ENCODE peak calls at places on chromosome 12, in nine cellular contexts. V is uterus, Y is BE2C, M is upper lobe of right lung, N is right lobe of liver, T is ovary, I is A673, D is PC-3, F is sigmoid colon. P is an unnamed sample.

GRCh38 chr12:109154485-109155438 is 38.4 kb downstream of the ACACB start:
- DNase-seq in Y (peak; percentile 84), N (peak; percentile 89), D (peak; percentile 94), T (peak; percentile 83), I (peak; percentile 74), M (peak; percentile 93), V (peak; percentile 88), F (peak; percentile 96), P (peak; percentile 90)

GRCh38 chr12:42961395-42961794 is 371.8 kb upstream of the PRICKLE1 start:
- DNase-seq in I (no peak), Y (no peak), T (no peak), D (peak; percentile 97), N (no peak), F (no peak), M (no peak), V (no peak), P (peak; percentile 91)

GRCh38 chr12:116427200-116427932 is 131.8 kb upstream of the MAP1LC3B2 start:
- DNase-seq in N (no peak), V (no peak), F (no peak), I (no peak), D (peak; percentile 24), M (no peak), Y (no peak), T (no peak), P (peak; percentile 82)

GRCh38 chr12:63098851-63099250 is 52.1 kb downstream of the AVPR1A start:
- DNase-seq in D (peak; percentile 45), Y (no peak), T (no peak), I (no peak), M (no peak), V (no peak), N (no peak), F (no peak), P (peak; percentile 53)

GRCh38 chr12:9079883-9080673 is 35.6 kb downstream of the A2M start:
- DNase-seq in Y (no peak), T (no peak), M (no peak), V (no peak), N (no peak), D (no peak), I (no peak), F (no peak), P (no peak)

GRCh38 chr12:132246997-132247717 is 82.2 kb downstream of the GALNT9 start:
- DNase-seq in V (no peak), I (no peak), D (no peak), Y (no peak), M (no peak), T (no peak), F (no peak), N (no peak), P (no peak)

GRCh38 chr12:62841841-62842240 is 93.1 kb downstream of the PPM1H start:
- DNase-seq in D (no peak), T (no peak), I (no peak), M (no peak), N (no peak), V (no peak), F (no peak), Y (no peak), P (no peak)

GRCh38 chr12:112839386-112839972 is 47.9 kb downstream of the RPH3A start:
- DNase-seq in I (no peak), N (no peak), T (no peak), V (no peak), Y (no peak), M (no peak), F (no peak), D (peak; percentile 99), P (peak; percentile 34)

GRCh38 chr12:65602579-65603295 is 221.5 kb upstream of the HMGA2 start:
- DNase-seq in I (peak; percentile 92), V (peak; percentile 62), M (peak; percentile 80), F (peak; percentile 76), N (peak; percentile 63), T (peak; percentile 55), Y (peak; percentile 60), D (peak; percentile 93), P (peak; percentile 67)

GRCh38 chr12:96985515-96986362 is 78.7 kb downstream of the NEDD1 start:
- DNase-seq in D (peak; percentile 62), I (peak; percentile 15), T (no peak), F (no peak), M (peak; percentile 67), N (peak; percentile 36), V (no peak), Y (peak; percentile 35), P (no peak)

GRCh38 chr12:84508325-84508861 is 404.2 kb downstream of the SLC6A15 start:
- DNase-seq in N (no peak), F (peak; percentile 71), I (peak; percentile 66), Y (peak; percentile 72), M (no peak), V (peak; percentile 29), T (no peak), D (peak; percentile 86), P (no peak)

GRCh38 chr12:2537868-2538541 is 256.8 kb upstream of the FKBP4 start:
- DNase-seq in V (no peak), Y (no peak), F (no peak), T (no peak), M (peak; percentile 19), N (no peak), D (no peak), I (no peak), P (no peak)

GRCh38 chr12:47904647-47905312 is at the start of gene VDR:
- DNase-seq in M (peak; percentile 92), T (peak; percentile 69), F (peak; percentile 85), D (peak; percentile 75), Y (peak; percentile 74), V (peak; percentile 71), N (peak; percentile 86), I (peak; percentile 76), P (peak; percentile 92)

GRCh38 chr12:123398177-123398916 is 14.4 kb downstream of the KMT5A start:
- DNase-seq in D (no peak), N (peak; percentile 46), Y (no peak), F (peak; percentile 68), T (peak; percentile 76), M (no peak), V (peak; percentile 31), I (no peak), P (no peak)

DNA sequence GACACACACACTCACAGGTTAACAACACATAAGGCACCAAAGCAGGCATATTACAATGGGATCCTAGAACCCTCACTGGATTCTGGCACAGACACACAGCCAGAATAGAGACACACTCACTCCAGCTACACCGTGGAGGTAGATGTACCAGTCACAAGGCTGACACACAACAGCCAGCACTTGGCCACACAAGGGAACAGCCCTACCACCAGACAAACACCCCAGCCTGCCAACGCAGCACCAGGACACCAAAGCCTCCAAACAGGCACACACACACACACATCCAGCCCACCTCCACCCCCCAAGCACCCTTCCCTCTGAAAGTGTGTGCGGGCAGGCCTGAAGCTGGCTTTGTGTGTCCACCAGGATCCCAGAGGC is 10.9 kb upstream of the ITGB7 start:
- DNase-seq in V (no peak), T (no peak), N (no peak), D (no peak), M (no peak), F (peak; percentile 78), I (no peak), Y (no peak), P (no peak)
- H3K4me3 ChIP-seq in V (peak overlapping the region; percentile 78), T (peak overlapping the region; percentile 79), N (no peak overlapping the region), D (peak overlapping the region; percentile 80), M (peak overlapping the region; percentile 79), F (peak overlapping the region; percentile 76), I (peak overlapping the region; percentile 0), Y (no peak overlapping the region), P (no peak overlapping the region)

GRCh38 chr12:7210642-7211151 is 21.2 kb downstream of the PEX5 start:
- DNase-seq in D (no peak), M (no peak), Y (no peak), T (no peak), I (no peak), F (no peak), N (peak; percentile 31), V (no peak), P (no peak)

GRCh38 chr12:7206691-7207090 is 17.2 kb downstream of the PEX5 start:
- DNase-seq in F (no peak), V (no peak), T (no peak), M (no peak), N (no peak), Y (no peak), D (no peak), I (no peak), P (no peak)

GRCh38 chr12:7209958-7210357 is 20.5 kb downstream of the PEX5 start:
- DNase-seq in M (no peak), I (no peak), Y (no peak), F (no peak), T (no peak), N (no peak), D (no peak), V (no peak), P (no peak)

GRCh38 chr12:7207866-7208612 is 18.6 kb downstream of the PEX5 start:
- DNase-seq in V (no peak), F (no peak), M (no peak), I (no peak), D (no peak), T (no peak), Y (no peak), N (peak; percentile 52), P (no peak)

DNA sequence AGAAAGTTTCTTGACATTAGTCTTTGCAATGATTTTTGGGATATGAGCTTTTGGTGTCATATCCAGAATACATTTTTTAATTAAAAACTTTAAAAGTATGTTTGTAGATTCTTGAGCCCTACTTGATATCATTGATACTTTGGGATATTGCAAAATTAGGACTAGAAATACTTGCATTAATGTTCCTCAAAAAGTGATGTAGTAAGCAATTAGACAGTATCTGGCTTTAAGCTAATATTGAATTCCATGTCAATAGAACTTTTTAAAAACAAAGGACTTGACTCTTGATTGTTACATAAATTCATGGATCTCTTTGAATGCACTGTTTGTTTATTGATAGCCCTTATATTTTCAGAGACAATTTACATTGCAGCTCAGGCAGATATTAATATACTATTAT is 15.6 kb downstream of the PEX5 start:
- DNase-seq in I (no peak), T (no peak), N (no peak), Y (no peak), V (no peak), F (no peak), D (no peak), M (no peak), P (no peak)
- H3K36me3 ChIP-seq in I (peaks cover 53% of the 10 kb centered on the region), T (peaks cover 4% of the 10 kb centered on the region), N (peaks cover 14% of the 10 kb centered on the region), Y (peaks cover 65% of the 10 kb centered on the region), V (no peaks in the 10 kb centered on the region), F (peaks cover 35% of the 10 kb centered on the region), D (peaks cover 23% of the 10 kb centered on the region), M (peaks cover 76% of the 10 kb centered on the region), P (peaks cover 16% of the 10 kb centered on the region)

DNA sequence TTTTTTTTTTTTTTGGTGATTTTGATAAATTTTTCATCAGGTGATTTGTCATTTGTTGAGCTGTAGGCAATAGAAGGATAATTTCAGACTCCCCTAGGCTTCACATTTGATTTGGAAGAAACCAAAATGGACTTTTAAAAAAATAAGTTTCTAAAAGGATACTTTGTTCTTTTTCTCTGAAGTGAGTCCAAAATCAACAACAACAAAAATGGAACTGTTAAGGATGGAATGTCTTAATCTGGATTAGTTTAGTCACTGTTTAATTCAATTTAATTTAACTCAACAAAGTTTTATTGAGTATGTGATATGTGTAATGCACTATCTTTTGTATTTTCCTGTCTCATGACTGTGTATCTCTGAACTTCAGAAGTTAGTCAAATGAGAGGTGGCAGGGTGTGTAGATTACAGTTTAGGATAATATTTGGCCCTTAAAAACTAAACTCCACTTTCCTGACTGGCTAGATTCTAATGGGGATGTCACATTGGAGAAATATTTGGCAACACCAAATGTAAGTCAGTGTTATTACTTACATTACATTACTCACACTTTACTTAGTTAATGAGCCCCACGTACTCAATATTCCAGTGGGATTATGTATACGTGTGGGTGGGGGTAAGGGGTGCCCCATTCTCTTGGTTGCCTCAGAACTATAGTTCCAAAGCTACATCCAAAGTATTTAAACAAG is 209.7 kb downstream of the BCAT1 start:
- DNase-seq in N (no peak), V (no peak), Y (no peak), M (no peak), I (no peak), T (no peak), F (no peak), D (no peak), P (no peak)
- TF ChIP-seq CTCF in N (no peak), V (no peak), Y (no peak), M (no peak), I (no peak), T (no peak), F (no peak), D (no peak), P (no peak)

GRCh38 chr12:87661770-87662402 is 367.3 kb downstream of the C12orf50 start:
- DNase-seq in D (peak; percentile 17), I (no peak), Y (no peak), M (no peak), V (no peak), T (no peak), F (no peak), N (no peak), P (no peak)
- H3K4me3 ChIP-seq in D (peak overlapping the region; percentile 58), I (no peak overlapping the region), Y (peak overlapping the region; percentile 17), M (peak overlapping the region; percentile 28), V (peak overlapping the region; percentile 26), T (peak overlapping the region; percentile 29), F (no peak overlapping the region), N (peak overlapping the region; percentile 31), P (no peak overlapping the region)